ENCODE peak calls at places on chromosome 20, in six cellular contexts. M, P, H, A, L and K are unnamed samples.

GRCh38 chr20:3854462-3854870 is 7.8 kb downstream of the MAVS start:
- DNase-seq in A (no peak), L (no peak), H (no peak), P (no peak), M (no peak), K (no peak)

GRCh38 chr20:26135325-26136110 is 438.9 kb upstream of the ZNF337 start:
- DNase-seq in P (no peak), H (no peak), A (no peak), L (no peak), M (no peak), K (no peak)

GRCh38 chr20:32013326-32013725 is 3.1 kb downstream of the CCM2L start:
- DNase-seq in P (no peak), A (no peak), H (no peak), L (no peak), M (no peak), K (no peak)

GRCh38 chr20:24039196-24039595 is 50.6 kb upstream of the GGTLC1 start:
- DNase-seq in H (no peak), L (no peak), A (no peak), P (no peak), M (no peak), K (no peak)

GRCh38 chr20:15185913-15186312 is 848.5 kb upstream of the FLRT3 start:
- DNase-seq in H (no peak), L (no peak), P (no peak), A (no peak), M (no peak), K (no peak)

GRCh38 chr20:4853787-4854295 is 132.1 kb downstream of the PRND start:
- DNase-seq in H (no peak), A (no peak), P (no peak), L (no peak), M (no peak), K (no peak)

GRCh38 chr20:22940350-22940749 is 94.8 kb upstream of the SSTR4 start:
- DNase-seq in H (no peak), A (no peak), L (no peak), M (no peak), P (no peak), K (no peak)

GRCh38 chr20:1307571-1307971 is 21.4 kb downstream of the SDCBP2 start:
- DNase-seq in M (no peak), P (no peak), L (no peak), A (no peak), H (no peak), K (no peak)

GRCh38 chr20:31972481-31973386 is 4.8 kb downstream of the XKR7 start:
- DNase-seq in A (no peak), M (no peak), P (peak; percentile 30), H (no peak), L (no peak), K (no peak)

GRCh38 chr20:40689100-40689942 is at the start of gene MAFB:
- DNase-seq in L (no peak), P (peak; percentile 90), A (peak; percentile 34), H (peak; percentile 93), M (peak; percentile 95), K (peak; percentile 85)

GRCh38 chr20:36447101-36447500 is 94.2 kb upstream of the MYL9 start:
- DNase-seq in L (no peak), A (no peak), P (no peak), M (no peak), H (no peak), K (no peak)

GRCh38 chr20:25273046-25273445 is 25.2 kb downstream of the PYGB start:
- DNase-seq in L (no peak), H (no peak), P (no peak), A (no peak), M (peak; percentile 11), K (no peak)

GRCh38 chr20:38209054-38209675 is 44.1 kb upstream of the TGM2 start:
- DNase-seq in M (no peak), L (no peak), H (no peak), A (no peak), P (no peak), K (no peak)

GRCh38 chr20:45410887-45411286 is 2.8 kb downstream of the DBNDD2 start:
- DNase-seq in L (no peak), H (no peak), A (no peak), M (no peak), P (no peak), K (no peak)

GRCh38 chr20:57748601-57749130 is 38.9 kb upstream of the PMEPA1 start:
- DNase-seq in A (no peak), M (peak; percentile 57), L (peak; percentile 29), H (peak; percentile 56), P (no peak), K (no peak)

GRCh38 chr20:37841991-37842390 is 60.9 kb upstream of the VSTM2L start:
- DNase-seq in P (no peak), A (no peak), M (no peak), L (no peak), H (no peak), K (no peak)

GRCh38 chr20:36085686-36086267 is 68.8 kb upstream of the EPB41L1 start:
- DNase-seq in H (peak; percentile 35), M (no peak), L (no peak), P (no peak), A (no peak), K (no peak)

GRCh38 chr20:24942679-24943078 is 6.4 kb upstream of the CST7 start:
- DNase-seq in P (no peak), M (no peak), L (no peak), A (no peak), H (no peak), K (no peak)

GRCh38 chr20:428658-429200 is 20.6 kb downstream of the RBCK1 start:
- DNase-seq in L (no peak), M (no peak), P (no peak), H (no peak), A (no peak), K (no peak)

GRCh38 chr20:25316506-25317190 is 68.8 kb downstream of the PYGB start:
- DNase-seq in A (no peak), P (no peak), M (no peak), L (no peak), H (no peak), K (no peak)

GRCh38 chr20:34426026-34426425 is 63.0 kb downstream of the ITCH start:
- DNase-seq in P (no peak), M (no peak), H (peak; percentile 5), L (no peak), A (no peak), K (no peak)

GRCh38 chr20:25058051-25058796 is at the start of gene ACSS1:
- DNase-seq in M (peak; percentile 64), P (peak; percentile 37), A (peak; percentile 25), L (peak; percentile 73), H (peak; percentile 41), K (no peak)

GRCh38 chr20:57660510-57661199 is 40.4 kb upstream of the ZBP1 start:
- DNase-seq in L (no peak), M (no peak), P (no peak), A (no peak), H (no peak), K (no peak)

GRCh38 chr20:3930265-3931206 is 41.3 kb downstream of the PANK2 start:
- DNase-seq in P (no peak), H (no peak), M (no peak), L (no peak), A (no peak), K (no peak)

GRCh38 chr20:37651932-37652331 is 41.9 kb upstream of the CTNNBL1 start:
- DNase-seq in P (peak; percentile 21), H (peak; percentile 33), L (no peak), M (peak; percentile 69), A (no peak), K (no peak)

GRCh38 chr20:31704225-31705119 is 18.2 kb downstream of the BCL2L1 start:
- DNase-seq in L (no peak), A (no peak), P (no peak), M (peak; percentile 56), H (peak; percentile 59), K (peak; percentile 71)

GRCh38 chr20:35319206-35320197 is 27.3 kb upstream of the FAM83C start:
- DNase-seq in P (no peak), A (no peak), L (no peak), M (no peak), H (peak; percentile 55), K (no peak)

GRCh38 chr20:53654932-53655674 is 61.5 kb upstream of the ZNF217 start:
- DNase-seq in H (no peak), M (no peak), L (no peak), P (no peak), A (no peak), K (no peak)

GRCh38 chr20:32368930-32369329 is 10.8 kb downstream of the ASXL1 start:
- DNase-seq in L (no peak), M (no peak), P (no peak), A (no peak), H (peak; percentile 45), K (no peak)

GRCh38 chr20:38300433-38300832 is 3.5 kb upstream of the BPI start:
- DNase-seq in L (no peak), M (no peak), A (no peak), P (no peak), H (no peak), K (no peak)

GRCh38 chr20:11890331-11891080 is 27.2 kb upstream of the BTBD3 start:
- DNase-seq in L (no peak), H (peak; percentile 92), A (no peak), P (peak; percentile 94), M (peak; percentile 94), K (peak; percentile 89)

DNA sequence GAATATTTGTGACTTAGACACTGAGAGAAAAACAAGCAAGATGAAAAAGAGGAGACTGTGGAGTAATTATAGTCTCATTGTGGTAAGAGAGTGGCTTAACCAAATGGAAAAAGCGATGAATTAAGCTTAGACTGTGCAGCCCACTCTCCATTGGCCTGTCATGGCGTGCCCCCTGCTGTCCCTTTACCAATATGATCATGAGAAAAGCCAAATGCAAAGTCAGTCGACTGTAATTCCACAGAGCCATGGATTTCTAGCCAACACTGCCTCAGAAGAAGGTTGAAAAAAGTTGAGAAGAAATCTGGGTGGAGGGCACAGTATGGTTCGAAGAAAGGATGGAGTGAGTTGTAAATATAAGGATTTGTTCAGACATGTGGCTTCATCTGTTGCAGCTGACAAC is 251.3 kb downstream of the DOK5 start:
- DNase-seq in L (no peak), H (no peak), M (no peak), P (no peak), A (no peak), K (no peak)
- TF ChIP-seq CTCF in L (no peak), H (no peak), M (no peak), P (no peak), A (no peak), K (no peak)

GRCh38 chr20:50788045-50788867 is 6.6 kb upstream of the BCAS4 start:
- DNase-seq in A (no peak), M (no peak), P (no peak), H (peak; percentile 82), L (no peak), K (no peak)
- TF ChIP-seq CTCF in A (peak; percentile 28), M (peak; percentile 54), P (no peak), H (peak; percentile 66), L (peak; percentile 7), K (peak; percentile 48)

GRCh38 chr20:18190466-18191233 is 53.0 kb downstream of the KAT14 start:
- DNase-seq in A (no peak), P (no peak), L (no peak), H (no peak), M (no peak), K (no peak)
- TF ChIP-seq CTCF in A (no peak), P (no peak), L (no peak), H (no peak), M (no peak), K (no peak)

DNA sequence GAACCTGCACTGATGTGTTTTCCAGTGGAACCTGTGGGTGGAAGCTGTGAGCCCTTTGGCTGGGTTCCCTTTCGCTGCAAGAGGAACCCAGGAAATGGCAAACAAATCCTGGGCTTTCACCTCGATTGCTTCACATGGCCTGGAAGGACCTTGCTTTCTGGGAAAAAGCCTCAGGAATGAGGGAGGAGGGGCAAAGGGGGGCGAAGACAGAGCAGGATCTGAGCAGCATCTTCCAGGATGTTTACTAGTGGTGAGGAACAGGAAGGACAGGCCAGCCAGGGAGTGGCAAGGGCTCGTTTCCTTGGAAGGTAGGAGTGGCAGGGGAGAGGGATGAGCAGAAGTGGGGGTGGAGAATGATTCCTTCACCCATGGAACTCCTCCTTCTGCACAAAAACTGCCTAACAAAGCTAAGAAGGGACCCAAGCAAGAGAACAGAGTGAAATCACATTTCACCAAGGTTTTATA is 5.9 kb downstream of the SLC2A10 start:
- DNase-seq in M (peak; percentile 71), P (no peak), A (no peak), L (no peak), H (peak; percentile 83), K (no peak)
- TF ChIP-seq CTCF in M (peak; percentile 24), P (no peak), A (no peak), L (no peak), H (peak; percentile 6), K (no peak)